ENCODE peak calls at places on chromosome 6, in six cellular contexts. M is dorsolateral prefrontal cortex, T is neural progenitor cell, Y is psoas muscle, S is SK-N-SH, A is esophagus squamous epithelium. V is an unnamed sample. For H3K27me3, the result is how much of the 10 kb centered on the place peaks cover.

GRCh38 chr6:100880149-100880900 is 804 bp downstream of the ASCC3 start:
- DNase-seq in M (no peak), T (no peak), Y (no peak), S (peak), A (no peak), V (no peak)

GRCh38 chr6:15631380-15631913 is 31.4 kb downstream of the DTNBP1 start:
- DNase-seq in M (no peak), T (no peak), Y (no peak), S (peak), A (no peak), V (no peak)

GRCh38 chr6:145310116-145310515 is 425.2 kb downstream of the EPM2A start:
- DNase-seq in M (no peak), T (no peak), Y (no peak), S (no peak), A (no peak), V (no peak)

GRCh38 chr6:79718509-79719247 is 87.5 kb downstream of the SH3BGRL2 start:
- DNase-seq in M (no peak), T (no peak), Y (no peak), S (no peak), A (no peak), V (no peak)

GRCh38 chr6:84243240-84243639 is 15.8 kb upstream of the CEP162 start:
- DNase-seq in M (no peak), T (no peak), Y (no peak), S (no peak), A (no peak), V (no peak)

GRCh38 chr6:113858067-113858604 is 991 bp downstream of the MARCKS start:
- DNase-seq in M (no peak), T (peak), Y (peak), S (peak), A (no peak), V (no peak)

GRCh38 chr6:74510878-74511277 is 695.0 kb downstream of the COL12A1 start:
- DNase-seq in M (no peak), T (no peak), Y (no peak), S (no peak), A (no peak), V (no peak)

GRCh38 chr6:128638817-128639216 is 118.4 kb upstream of the PTPRK start:
- DNase-seq in M (no peak), T (no peak), Y (no peak), S (no peak), A (no peak), V (no peak)

GRCh38 chr6:52610745-52611355 is 34.0 kb upstream of the TRAM2 start:
- DNase-seq in M (no peak), T (no peak), Y (no peak), S (no peak), A (no peak), V (no peak)

GRCh38 chr6:12258191-12258590 is 32.0 kb upstream of the EDN1 start:
- DNase-seq in M (no peak), T (no peak), Y (no peak), S (no peak), A (no peak), V (no peak)

GRCh38 chr6:6436946-6437345 is 116.5 kb upstream of the F13A1 start:
- DNase-seq in M (no peak), T (no peak), Y (no peak), S (no peak), A (no peak), V (no peak)

GRCh38 chr6:15675537-15676170 is 12.8 kb upstream of the DTNBP1 start:
- DNase-seq in M (no peak), T (no peak), Y (no peak), S (no peak), A (no peak), V (no peak)

GRCh38 chr6:169908403-169908933 is 157.0 kb downstream of the ERMARD start:
- DNase-seq in M (no peak), T (no peak), Y (no peak), S (no peak), A (no peak), V (no peak)

GRCh38 chr6:11812439-11812838 is 33.8 kb upstream of the ADTRP start:
- DNase-seq in M (no peak), T (no peak), Y (no peak), S (no peak), A (no peak), V (no peak)

GRCh38 chr6:102742033-102742432 is 1348.5 kb downstream of the GRIK2 start:
- DNase-seq in M (no peak), T (no peak), Y (no peak), S (no peak), A (no peak), V (no peak)

GRCh38 chr6:130018830-130019795 is 732 bp downstream of the L3MBTL3 start:
- DNase-seq in M (peak), T (peak), Y (peak), S (peak), A (no peak), V (no peak)

GRCh38 chr6:159116343-159116742 is 52.9 kb upstream of the FNDC1 start:
- DNase-seq in M (no peak), T (no peak), Y (no peak), S (no peak), A (no peak), V (no peak)

GRCh38 chr6:1407499-1407990 is 18.2 kb downstream of the FOXF2 start:
- DNase-seq in M (no peak), T (no peak), Y (no peak), S (no peak), A (no peak), V (no peak)

GRCh38 chr6:42418739-42419138 is 33.0 kb downstream of the TRERF1 start:
- DNase-seq in M (no peak), T (no peak), Y (no peak), S (no peak), A (no peak), V (no peak)

GRCh38 chr6:152250127-152250526 is 387.0 kb downstream of the SYNE1 start:
- DNase-seq in M (no peak), T (no peak), Y (no peak), S (no peak), A (no peak), V (no peak)

GRCh38 chr6:56314683-56315523 is 67.5 kb upstream of the COL21A1 start:
- DNase-seq in M (no peak), T (peak), Y (no peak), S (peak), A (no peak), V (no peak)

DNA sequence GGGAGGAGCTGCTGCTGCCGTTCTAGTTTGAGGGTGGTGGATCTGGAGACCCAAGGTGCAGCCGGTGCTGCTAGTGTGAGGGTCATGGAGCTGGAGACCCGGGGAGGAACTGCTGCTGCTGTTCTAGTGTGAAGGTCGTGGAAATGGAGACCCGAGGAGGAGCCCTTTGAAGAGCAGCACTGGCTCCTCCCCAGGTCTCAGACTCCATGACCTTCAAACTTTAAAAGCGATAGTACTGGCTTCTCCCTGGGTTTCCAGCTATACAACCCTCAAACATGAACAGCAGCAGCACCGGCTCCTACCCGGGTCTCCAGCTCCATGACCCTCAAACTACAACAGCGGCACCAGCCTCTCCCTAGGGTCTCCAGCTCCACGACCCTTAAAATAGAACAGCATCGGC is 15.5 kb downstream of the ULBP3 start:
- DNase-seq in M (no peak), T (no peak), Y (no peak), S (no peak), A (no peak), V (no peak)
- H3K27ac ChIP-seq in M (no peak), T (no peak), Y (no peak), S (no peak), A (no peak), V (no peak)

DNA sequence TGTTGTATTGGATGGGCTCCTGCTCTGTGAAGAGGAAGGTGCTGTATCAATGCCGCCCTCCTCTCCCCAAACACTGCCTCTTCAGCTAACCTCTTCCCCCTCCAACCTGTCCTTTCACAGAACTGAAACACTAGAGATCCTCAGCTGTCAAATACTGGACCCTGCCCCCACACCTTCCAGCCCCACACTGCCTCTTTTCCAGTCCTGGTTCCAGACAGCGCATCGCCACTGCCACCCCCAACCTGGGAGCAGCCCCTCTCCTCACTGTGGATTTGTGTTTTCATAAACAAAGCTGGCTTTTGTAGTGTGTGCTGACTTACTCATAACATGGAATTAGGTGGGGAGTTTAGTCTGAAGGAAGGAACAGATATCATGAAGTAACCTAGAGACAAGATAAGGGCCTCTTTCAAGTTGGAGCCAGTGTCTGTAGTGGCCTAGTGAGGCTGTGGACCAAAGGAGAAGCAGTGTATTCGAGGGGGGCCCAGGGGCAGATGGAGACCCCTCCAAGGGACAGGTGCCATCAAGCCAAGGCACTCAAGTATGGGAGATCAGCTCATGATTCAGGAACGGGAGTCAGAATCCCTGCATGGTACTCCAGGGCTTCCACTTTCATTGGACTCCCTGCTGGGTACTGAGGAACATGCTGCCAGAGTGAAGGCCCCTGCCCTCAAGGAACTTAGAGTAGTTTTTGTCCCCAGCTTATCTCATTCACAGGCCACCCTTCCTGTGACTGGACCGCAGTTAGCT is 2.1 kb downstream of the SCUBE3 start:
- DNase-seq in M (no peak), T (no peak), Y (no peak), S (no peak), A (no peak), V (no peak)
- H3K27me3 ChIP-seq in M (under half), T (under half), Y (under half), S (under half), A (half or more), V (under half)

DNA sequence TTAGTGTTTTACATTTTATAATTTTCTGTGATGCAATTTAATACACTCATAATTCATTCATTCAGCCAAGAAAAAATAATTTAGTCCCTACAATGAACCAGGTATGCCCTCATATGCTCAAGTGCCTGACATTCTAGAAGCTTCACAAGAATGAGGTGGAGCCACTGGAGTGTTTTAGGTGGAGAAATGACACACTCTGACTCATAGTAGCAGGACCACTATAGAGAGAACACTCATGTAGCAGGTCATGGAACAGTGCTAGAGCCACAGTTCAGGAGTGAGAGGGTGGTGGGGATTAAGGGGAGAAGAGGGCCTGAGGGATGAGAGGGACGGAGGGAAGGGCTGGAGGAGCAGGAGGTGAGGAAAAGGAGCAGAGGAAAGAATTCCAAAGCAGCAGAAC is 1.4 kb upstream of the HLA-G start:
- DNase-seq in M (no peak), T (no peak), Y (no peak), S (no peak), A (no peak), V (no peak)
- H3K27ac ChIP-seq in M (no peak), T (no peak), Y (no peak), S (no peak), A (no peak), V (no peak)

DNA sequence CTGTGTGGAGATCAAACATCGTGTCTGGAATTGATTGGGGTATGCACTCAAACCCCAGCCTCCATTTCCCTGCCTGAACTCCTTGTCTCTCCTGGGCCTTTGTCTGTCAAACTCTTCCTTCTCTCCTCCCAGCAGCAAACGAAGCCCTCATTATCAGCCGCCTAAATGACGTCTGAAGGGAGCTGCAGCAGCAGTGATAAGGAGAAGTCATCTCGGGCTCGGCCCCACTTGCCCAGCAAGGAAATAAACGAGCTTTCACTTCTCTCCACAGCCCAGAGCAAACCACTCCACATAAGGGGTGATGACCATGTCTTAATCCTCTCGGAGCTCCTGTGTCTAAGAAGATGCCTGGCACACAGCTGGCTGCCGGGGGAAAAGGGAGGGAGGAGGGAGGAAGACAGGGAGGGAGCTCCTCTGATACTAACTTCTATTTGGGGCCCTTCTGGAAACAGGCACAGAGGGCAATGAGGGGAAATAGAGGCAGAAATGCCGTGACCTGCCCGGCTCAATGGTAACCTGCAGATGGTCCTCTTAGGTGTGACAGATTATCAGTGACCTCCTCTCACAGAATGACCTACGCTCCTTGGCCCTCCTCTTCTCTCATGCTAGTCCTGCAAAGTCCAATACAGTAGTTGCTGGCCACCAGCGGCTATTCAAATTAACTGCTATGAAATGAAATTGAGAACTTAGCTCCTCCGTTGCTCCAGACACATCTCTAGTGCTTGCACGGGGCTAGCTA is 100.4 kb downstream of the PXDC1 start:
- DNase-seq in M (no peak), T (no peak), Y (no peak), S (no peak), A (no peak), V (no peak)
- H3K27me3 ChIP-seq in M (under half), T (under half), Y (under half), S (under half), A (under half), V (under half)

DNA sequence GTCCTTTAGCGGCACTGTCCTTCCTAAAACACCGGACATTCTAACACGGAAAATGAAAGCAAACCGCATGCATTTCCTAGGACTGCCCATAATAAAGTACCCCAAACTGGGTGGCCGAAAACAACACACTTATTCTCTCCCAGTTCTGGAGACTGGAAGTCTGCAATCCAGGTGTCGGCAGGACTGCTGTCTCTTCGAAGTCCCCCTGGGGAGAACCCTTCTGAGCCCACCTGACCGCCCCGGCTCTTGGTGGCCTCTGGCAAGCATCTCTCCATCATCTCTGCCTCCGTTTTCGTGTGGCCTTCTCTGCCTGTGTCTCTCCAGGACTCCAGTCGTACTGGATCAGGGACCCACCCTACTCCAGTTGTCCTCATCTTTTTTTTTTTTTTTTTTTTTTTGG is 55.4 kb downstream of the SYNJ2 start:
- DNase-seq in M (no peak), T (no peak), Y (no peak), S (no peak), A (no peak), V (no peak)
- H3K27ac ChIP-seq in M (no peak), T (no peak), Y (no peak), S (no peak), A (no peak), V (no peak)

DNA sequence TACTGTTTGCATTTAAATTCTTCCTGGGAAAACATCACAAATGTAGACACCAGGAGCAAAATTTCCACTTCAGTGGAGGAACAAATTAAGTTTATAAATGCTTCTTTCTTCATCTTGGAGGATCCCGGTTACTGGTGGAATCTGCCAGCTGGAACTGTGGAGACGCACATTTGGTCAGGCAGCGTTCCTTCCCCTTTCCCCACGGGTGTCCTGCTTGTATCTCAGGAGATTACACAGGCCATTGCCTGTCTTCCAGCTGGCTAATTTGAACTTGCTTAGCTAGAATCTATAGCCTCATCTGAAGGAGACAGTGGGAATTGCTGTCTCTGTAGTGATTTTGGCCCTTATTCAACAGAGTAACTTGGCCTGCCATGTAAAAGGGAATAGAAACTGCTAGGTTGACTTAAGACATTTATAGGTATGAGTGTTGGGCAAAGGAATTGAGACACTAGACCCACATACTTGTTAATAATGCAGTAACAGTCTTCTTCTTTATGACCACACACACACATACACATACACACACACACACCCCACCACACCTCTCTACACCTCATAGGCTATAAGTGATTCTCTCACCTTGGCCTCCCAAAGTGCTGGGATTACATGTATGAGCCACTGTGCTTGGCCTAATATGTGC is 34.4 kb downstream of the TSBP1 start:
- DNase-seq in M (no peak), T (no peak), Y (no peak), S (no peak), A (no peak), V (no peak)
- H3K27me3 ChIP-seq in M (under half), T (under half), Y (under half), S (under half), A (under half), V (under half)